ENCODE peak calls at places on chromosome 14, in six cellular contexts. F is iris pigment epithelial cell, D is ascending aorta, L is Peyer's patch, Y is HS-27A, G is ovary. V is an unnamed sample.

GRCh38 chr14:100659345-100660001 is 67.2 kb upstream of the DLK1 start:
- DNase-seq in F (no peak), D (no peak), L (no peak), Y (no peak), G (no peak), V (no peak)

GRCh38 chr14:75307700-75308379 is 29.2 kb downstream of the FOS start:
- DNase-seq in F (peak), D (no peak), L (peak), Y (peak), G (peak), V (peak)

GRCh38 chr14:76904100-76904739 is 78.0 kb downstream of the LRRC74A start:
- DNase-seq in F (peak), D (no peak), L (no peak), Y (no peak), G (peak), V (no peak)

GRCh38 chr14:89176090-89176757 is 240.8 kb downstream of the FOXN3 start:
- DNase-seq in F (no peak), D (no peak), L (no peak), Y (no peak), G (no peak), V (no peak)

GRCh38 chr14:88380405-88380804 is 5.1 kb upstream of the SPATA7 start:
- DNase-seq in F (peak), D (no peak), L (no peak), Y (no peak), G (no peak), V (peak)

GRCh38 chr14:105493921-105494605 is 3.0 kb downstream of the TEDC1 start:
- DNase-seq in F (no peak), D (no peak), L (no peak), Y (no peak), G (no peak), V (no peak)

GRCh38 chr14:101731187-101732080 is 30.1 kb upstream of the PPP2R5C start:
- DNase-seq in F (peak), D (peak), L (peak), Y (peak), G (no peak), V (peak)

GRCh38 chr14:104968153-104968527 is 10.0 kb downstream of the AHNAK2 start:
- DNase-seq in F (peak), D (no peak), L (no peak), Y (no peak), G (peak), V (no peak)

GRCh38 chr14:75125617-75126016 is 1.2 kb downstream of the NEK9 start:
- DNase-seq in F (peak), D (no peak), L (no peak), Y (no peak), G (no peak), V (no peak)

GRCh38 chr14:71117839-71118743 is 210.8 kb downstream of the PCNX1 start:
- DNase-seq in F (peak), D (no peak), L (no peak), Y (no peak), G (no peak), V (no peak)

GRCh38 chr14:77554207-77554606 is 55.6 kb upstream of the ISM2 start:
- DNase-seq in F (no peak), D (no peak), L (no peak), Y (no peak), G (no peak), V (no peak)

GRCh38 chr14:48586099-48586498 is 910.7 kb upstream of the MDGA2 start:
- DNase-seq in F (no peak), D (no peak), L (no peak), Y (no peak), G (no peak), V (no peak)

GRCh38 chr14:49505026-49505766 is 81.0 kb downstream of the RPS29 start:
- DNase-seq in F (peak), D (no peak), L (no peak), Y (peak), G (no peak), V (no peak)

GRCh38 chr14:68369289-68369925 is 423.5 kb downstream of the ZFP36L1 start:
- DNase-seq in F (no peak), D (no peak), L (no peak), Y (no peak), G (no peak), V (no peak)

GRCh38 chr14:31261859-31262739 is 54.5 kb upstream of the HECTD1 start:
- DNase-seq in F (peak), D (no peak), L (no peak), Y (no peak), G (no peak), V (no peak)

GRCh38 chr14:24982472-24983155 is 67.3 kb downstream of the STXBP6 start:
- DNase-seq in F (peak), D (no peak), L (no peak), Y (peak), G (no peak), V (no peak)

GRCh38 chr14:20934148-20934762 is 21.0 kb upstream of the RNASE2 start:
- DNase-seq in F (peak), D (no peak), L (no peak), Y (no peak), G (no peak), V (no peak)

GRCh38 chr14:54593860-54594259 is 26.9 kb downstream of the SAMD4A start:
- DNase-seq in F (peak), D (no peak), L (no peak), Y (no peak), G (no peak), V (no peak)

GRCh38 chr14:91250912-91251311 is 6.4 kb upstream of the GPR68 start:
- DNase-seq in F (no peak), D (no peak), L (no peak), Y (no peak), G (no peak), V (no peak)

GRCh38 chr14:55707365-55707804 is 127.4 kb downstream of the KTN1 start:
- DNase-seq in F (peak), D (no peak), L (no peak), Y (no peak), G (no peak), V (no peak)

GRCh38 chr14:95253039-95253620 is 66.6 kb downstream of the CLMN start:
- DNase-seq in F (no peak), D (no peak), L (no peak), Y (no peak), G (no peak), V (no peak)

GRCh38 chr14:68655961-68656360 is 136.9 kb downstream of the ZFP36L1 start:
- DNase-seq in F (no peak), D (no peak), L (no peak), Y (no peak), G (no peak), V (no peak)

GRCh38 chr14:24132061-24132685 is 1.7 kb downstream of the FITM1 start:
- DNase-seq in F (no peak), D (no peak), L (peak), Y (no peak), G (peak), V (no peak)

GRCh38 chr14:90398315-90398811 is 1.5 kb downstream of the CALM1 start:
- DNase-seq in F (peak), D (no peak), L (peak), Y (no peak), G (no peak), V (no peak)

GRCh38 chr14:101120636-101121398 is 217.3 kb upstream of the RTL1 start:
- DNase-seq in F (no peak), D (peak), L (peak), Y (no peak), G (peak), V (no peak)

GRCh38 chr14:47674546-47675238 is 713 bp downstream of the MDGA2 start:
- DNase-seq in F (peak), D (no peak), L (no peak), Y (no peak), G (no peak), V (no peak)

GRCh38 chr14:51548187-51548586 is 103.5 kb upstream of the FRMD6 start:
- DNase-seq in F (peak), D (no peak), L (no peak), Y (no peak), G (no peak), V (no peak)

V was measured in cerebellar nuclear complex.